ENCODE peak calls at places on chromosomes 11 and 22, in six cellular contexts. P is GM12878, U is K562, V is HepG2, X is SK-N-SH, M is H1. Q is an unnamed sample.

GRCh38 chr11:19714387-19715363 is 2.0 kb downstream of the NAV2 start:
- DNase-seq in P (no peak), U (peak), V (no peak), X (peak), M (peak), Q (no peak)

GRCh38 chr22:19866665-19867009 is 12.0 kb upstream of the GNB1L start:
- DNase-seq in P (no peak), U (no peak), V (no peak), X (no peak), M (no peak), Q (no peak)

GRCh38 chr22:36003972-36004674 is 24.5 kb downstream of the RBFOX2 start:
- DNase-seq in P (no peak), U (no peak), V (no peak), X (no peak), M (no peak), Q (no peak)

GRCh38 chr11:1084561-1085439 is 10.1 kb downstream of the MUC2 start:
- DNase-seq in P (no peak), U (no peak), V (no peak), X (no peak), M (no peak), Q (no peak)

GRCh38 chr22:49586244-49586748 is 241.4 kb downstream of the BRD1 start:
- DNase-seq in P (no peak), U (no peak), V (peak), X (no peak), M (no peak), Q (no peak)

GRCh38 chr11:443542-444199 is 1.9 kb upstream of the ANO9 start:
- DNase-seq in P (no peak), U (no peak), V (no peak), X (no peak), M (no peak), Q (no peak)

GRCh38 chr22:26606611-26607010 is 11.2 kb downstream of the CRYBB1 start:
- DNase-seq in P (no peak), U (no peak), V (no peak), X (no peak), M (no peak), Q (no peak)

GRCh38 chr11:123357990-123358827 is 71.9 kb upstream of the GRAMD1B start:
- DNase-seq in P (peak), U (no peak), V (no peak), X (peak), M (peak), Q (peak)

GRCh38 chr22:36544107-36544620 is 15.2 kb upstream of the EIF3D start:
- DNase-seq in P (no peak), U (no peak), V (no peak), X (no peak), M (no peak), Q (no peak)

GRCh38 chr22:48594757-48595510 is 1232.7 kb downstream of the BRD1 start:
- DNase-seq in P (no peak), U (no peak), V (no peak), X (no peak), M (no peak), Q (no peak)

GRCh38 chr11:66470015-66470414 is 3.3 kb downstream of the PELI3 start:
- DNase-seq in P (no peak), U (no peak), V (no peak), X (no peak), M (peak), Q (no peak)

GRCh38 chr11:108967571-108967970 is 302.7 kb downstream of the DDX10 start:
- DNase-seq in P (no peak), U (no peak), V (no peak), X (peak), M (no peak), Q (no peak)

GRCh38 chr11:100932474-100933100 is 197.0 kb downstream of the PGR start:
- DNase-seq in P (no peak), U (peak), V (peak), X (peak), M (no peak), Q (no peak)

GRCh38 chr22:32465661-32466060 is 1.4 kb upstream of the BPIFC start:
- DNase-seq in P (no peak), U (no peak), V (no peak), X (no peak), M (no peak), Q (no peak)

GRCh38 chr11:32113200-32113599 is 22.3 kb downstream of the RCN1 start:
- DNase-seq in P (no peak), U (no peak), V (no peak), X (no peak), M (no peak), Q (no peak)

GRCh38 chr22:20567993-20568417 is 60.6 kb downstream of the MED15 start:
- DNase-seq in P (no peak), U (no peak), V (no peak), X (no peak), M (no peak), Q (no peak)

GRCh38 chr22:33330534-33330933 is 272.4 kb upstream of the SYN3 start:
- DNase-seq in P (no peak), U (no peak), V (no peak), X (no peak), M (no peak), Q (no peak)

GRCh38 chr11:114309517-114309916 is 13.3 kb downstream of the NNMT start:
- DNase-seq in P (no peak), U (no peak), V (no peak), X (no peak), M (no peak), Q (no peak)

GRCh38 chr11:71266114-71266833 is 13.9 kb upstream of the SHANK2 start:
- DNase-seq in P (no peak), U (no peak), V (no peak), X (peak), M (peak), Q (no peak)

GRCh38 chr11:29963796-29964195 is 53.0 kb downstream of the KCNA4 start:
- DNase-seq in P (no peak), U (no peak), V (no peak), X (no peak), M (no peak), Q (no peak)

GRCh38 chr11:29963068-29963467 is 53.8 kb downstream of the KCNA4 start:
- DNase-seq in P (no peak), U (no peak), V (no peak), X (no peak), M (no peak), Q (no peak)

GRCh38 chr11:29959488-29959887 is 57.3 kb downstream of the KCNA4 start:
- DNase-seq in P (no peak), U (no peak), V (no peak), X (no peak), M (no peak), Q (no peak)

GRCh38 chr11:29957406-29957805 is 59.4 kb downstream of the KCNA4 start:
- DNase-seq in P (no peak), U (no peak), V (no peak), X (no peak), M (no peak), Q (no peak)

DNA sequence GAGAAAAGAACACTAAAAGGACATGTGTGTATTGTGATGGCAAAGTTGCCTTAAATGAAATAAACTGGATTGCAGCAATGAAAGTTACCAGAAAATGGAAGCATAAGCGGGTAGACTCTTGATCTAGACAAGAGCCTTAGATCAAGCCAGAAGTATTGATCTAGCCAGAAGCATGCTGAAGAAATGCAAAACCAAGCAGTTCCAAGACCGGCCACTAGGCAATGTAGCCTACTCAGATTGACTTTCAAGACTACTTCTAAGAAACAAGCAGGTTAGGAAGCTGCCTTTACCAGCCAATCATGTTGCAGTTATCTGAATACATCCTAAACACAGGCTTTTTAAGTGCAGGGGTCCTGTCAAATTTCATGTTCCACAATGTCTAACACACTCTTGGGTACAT is 54.6 kb downstream of the KCNA4 start:
- DNase-seq in P (no peak), U (no peak), V (no peak), X (no peak), M (peak), Q (peak)
- TF ChIP-seq GABPA in P (no peak), U (no peak), V (no peak), X (no peak), M (no peak), Q (no peak)

GRCh38 chr11:85595285-85595884 is 31.8 kb downstream of the DLG2 start:
- DNase-seq in P (peak), U (peak), V (peak), X (peak), M (no peak), Q (no peak)
- TF ChIP-seq GABPA in P (no peak), U (no peak), V (no peak), X (no peak), M (no peak), Q (no peak)

GRCh38 chr11:11620966-11621880 is 582 bp downstream of the GALNT18 start:
- DNase-seq in P (no peak), U (no peak), V (no peak), X (peak), M (no peak), Q (no peak)
- TF ChIP-seq GABPA in P (no peak), U (no peak), V (no peak), X (no peak), M (no peak), Q (no peak)

GRCh38 chr22:30654361-30654760 is 13.3 kb downstream of the DUSP18 start:
- DNase-seq in P (no peak), U (no peak), V (no peak), X (no peak), M (no peak), Q (no peak)
- TF ChIP-seq GABPA in P (no peak), U (no peak), V (no peak), X (no peak), M (no peak), Q (no peak)

GRCh38 chr22:23256986-23257888 is 76.9 kb downstream of the BCR start:
- DNase-seq in P (no peak), U (peak), V (no peak), X (no peak), M (no peak), Q (no peak)
- TF ChIP-seq GABPA in P (no peak), U (no peak), V (no peak), X (no peak), M (no peak), Q (no peak)

GRCh38 chr11:74284466-74284865 is 27.0 kb downstream of the P4HA3 start:
- DNase-seq in P (no peak), U (no peak), V (no peak), X (no peak), M (no peak), Q (no peak)

GRCh38 chr11:74283580-74284180 is 27.8 kb downstream of the P4HA3 start:
- DNase-seq in P (no peak), U (no peak), V (no peak), X (no peak), M (no peak), Q (no peak)

GRCh38 chr11:74288911-74289310 is 22.5 kb downstream of the P4HA3 start:
- DNase-seq in P (no peak), U (no peak), V (no peak), X (no peak), M (no peak), Q (no peak)

GRCh38 chr11:74282863-74283484 is 28.5 kb downstream of the P4HA3 start:
- DNase-seq in P (no peak), U (no peak), V (no peak), X (no peak), M (no peak), Q (no peak)

GRCh38 chr11:74288161-74288560 is 23.3 kb downstream of the P4HA3 start:
- DNase-seq in P (no peak), U (peak), V (no peak), X (no peak), M (no peak), Q (no peak)
- TF ChIP-seq GABPA in P (no peak), U (no peak), V (no peak), X (no peak), M (no peak), Q (no peak)

GRCh38 chr22:46738961-46739870 is 1.2 kb upstream of the CERK start:
- DNase-seq in P (no peak), U (peak), V (peak), X (no peak), M (peak), Q (peak)
- TF ChIP-seq GABPA in P (no peak), U (no peak), V (no peak), X (no peak), M (no peak), Q (no peak)

GRCh38 chr22:39631381-39631780 is 60.8 kb downstream of the CACNA1I start:
- DNase-seq in P (no peak), U (no peak), V (no peak), X (no peak), M (no peak), Q (no peak)

GRCh38 chr22:39631857-39632256 is 61.3 kb downstream of the CACNA1I start:
- DNase-seq in P (no peak), U (no peak), V (no peak), X (no peak), M (no peak), Q (no peak)

GRCh38 chr22:39630721-39631120 is 60.2 kb downstream of the CACNA1I start:
- DNase-seq in P (no peak), U (no peak), V (no peak), X (no peak), M (no peak), Q (no peak)

GRCh38 chr22:39635719-39636118 is 65.2 kb downstream of the CACNA1I start:
- DNase-seq in P (no peak), U (no peak), V (no peak), X (no peak), M (no peak), Q (no peak)

GRCh38 chr22:39634530-39635399 is 64.2 kb downstream of the CACNA1I start:
- DNase-seq in P (no peak), U (peak), V (peak), X (no peak), M (no peak), Q (peak)
- TF ChIP-seq GABPA in P (no peak), U (no peak), V (no peak), X (no peak), M (no peak), Q (no peak)

GRCh38 chr22:24760708-24761306 is 13.7 kb downstream of the PIWIL3 start:
- DNase-seq in P (no peak), U (no peak), V (no peak), X (no peak), M (no peak), Q (no peak)

GRCh38 chr22:24761888-24762675 is 12.4 kb downstream of the PIWIL3 start:
- DNase-seq in P (no peak), U (no peak), V (no peak), X (no peak), M (no peak), Q (no peak)

GRCh38 chr22:24759765-24760164 is 14.8 kb downstream of the PIWIL3 start:
- DNase-seq in P (no peak), U (no peak), V (no peak), X (no peak), M (no peak), Q (no peak)

GRCh38 chr22:24753919-24754318 is 20.6 kb downstream of the PIWIL3 start:
- DNase-seq in P (no peak), U (no peak), V (no peak), X (no peak), M (no peak), Q (no peak)

GRCh38 chr22:24758164-24758799 is 16.2 kb downstream of the PIWIL3 start:
- DNase-seq in P (no peak), U (peak), V (peak), X (peak), M (peak), Q (peak)
- TF ChIP-seq GABPA in P (no peak), U (no peak), V (no peak), X (no peak), M (no peak), Q (no peak)

Q was measured in HL-60.